ENCODE peak calls at places on chromosomes 6 and 20, in seven cellular contexts. I, S, N, C, L, W and U are unnamed samples.

GRCh38 chr20:53021934-53022333 is 49.8 kb downstream of the TSHZ2 start:
- DNase-seq in N (peak; percentile 51), S (no peak), W (peak; percentile 32), I (no peak), L (no peak), C (no peak), U (no peak)

GRCh38 chr6:129774697-129775447 is 64.9 kb upstream of the ARHGAP18 start:
- DNase-seq in N (peak; percentile 70), W (peak; percentile 89), L (peak; percentile 83), S (peak; percentile 91), I (peak; percentile 86), C (peak; percentile 56), U (peak; percentile 92)

GRCh38 chr6:39937686-39938333 is 3.5 kb upstream of the MOCS1 start:
- DNase-seq in N (no peak), S (no peak), I (no peak), L (peak; percentile 23), W (no peak), C (no peak), U (no peak)

GRCh38 chr6:18312368-18312767 is 48.0 kb upstream of the DEK start:
- DNase-seq in S (no peak), C (no peak), W (no peak), L (no peak), I (no peak), N (no peak), U (no peak)

GRCh38 chr20:31560900-31561598 is 44.0 kb upstream of the ID1 start:
- DNase-seq in L (peak; percentile 68), S (peak; percentile 94), W (peak; percentile 88), N (peak; percentile 96), C (no peak), I (no peak), U (no peak)

GRCh38 chr6:44016131-44016870 is 111.0 kb downstream of the MRPL14 start:
- DNase-seq in W (no peak), N (peak; percentile 56), C (no peak), I (no peak), L (no peak), S (peak; percentile 64), U (no peak)

GRCh38 chr6:41494212-41495115 is 51.7 kb upstream of the FOXP4 start:
- DNase-seq in C (no peak), N (no peak), S (peak; percentile 36), W (no peak), I (no peak), L (no peak), U (peak; percentile 20)

GRCh38 chr6:16762265-16762546 is 946 bp upstream of the ATXN1 start:
- DNase-seq in N (no peak), I (no peak), S (no peak), W (no peak), C (no peak), L (no peak), U (peak; percentile 27)

GRCh38 chr6:82494367-82494766 is 130.8 kb downstream of the TPBG start:
- DNase-seq in C (no peak), N (no peak), I (no peak), S (no peak), L (no peak), W (no peak), U (peak; percentile 39)

GRCh38 chr6:45697605-45698004 is 318.1 kb downstream of the CLIC5 start:
- DNase-seq in L (no peak), N (peak; percentile 98), S (peak; percentile 96), C (no peak), W (peak; percentile 93), I (no peak), U (no peak)

GRCh38 chr6:133804263-133804662 is 84.7 kb upstream of the TCF21 start:
- DNase-seq in W (no peak), I (no peak), C (no peak), S (peak; percentile 49), L (no peak), N (peak; percentile 44), U (no peak)